ENCODE peak calls at places on chromosomes 4 and X, in six cellular contexts. B is AG04450; I is D341Med; N is NCI-H1417; Q is activated naive CD4-positive, alpha-beta T cell treated with anti-CD3 and anti-CD28 coated beads, Interleukin-2, amount 50 U/mL, for 16 hours; G is HT-29. V is an unnamed sample.

GRCh38 chr4:24912252-24913098 is at the start of gene CCDC149:
- DNase-seq in G (no peak), B (no peak), Q (no peak), N (peak; percentile 93), I (peak; percentile 92), V (peak; percentile 35)

GRCh38 chr4:185534534-185534849 is 815 bp downstream of the PDLIM3 start:
- DNase-seq in N (no peak), B (no peak), Q (no peak), I (no peak), G (no peak), V (no peak)

GRCh38 chr4:127239902-127240575 is 392.7 kb upstream of the INTU start:
- DNase-seq in B (no peak), G (no peak), I (no peak), N (no peak), Q (no peak), V (no peak)

GRCh38 chr4:102868153-102868781 is 525 bp upstream of the CISD2 start:
- DNase-seq in Q (peak; percentile 19), N (no peak), I (no peak), B (no peak), G (no peak), V (no peak)

GRCh38 chr4:182808673-182809416 is 108.3 kb downstream of the DCTD start:
- DNase-seq in B (no peak), Q (no peak), N (no peak), G (no peak), I (no peak), V (no peak)

GRCh38 chr4:143531368-143531767 is 17.9 kb downstream of the SMARCA5 start:
- DNase-seq in I (peak; percentile 23), B (no peak), G (peak; percentile 12), N (no peak), Q (no peak), V (no peak)

GRCh38 chrX:107878106-107878505 is 52.4 kb downstream of the MID2 start:
- DNase-seq in I (no peak), G (no peak), B (no peak), Q (no peak), N (no peak), V (no peak)

GRCh38 chr4:44629280-44629866 is 22.1 kb downstream of the YIPF7 start:
- DNase-seq in B (peak; percentile 1), Q (peak; percentile 24), I (peak; percentile 69), N (peak; percentile 54), G (peak; percentile 80), V (peak; percentile 6)

GRCh38 chr4:121728066-121728465 is 31.3 kb upstream of the ANXA5 start:
- DNase-seq in B (no peak), N (no peak), I (no peak), G (no peak), Q (no peak), V (no peak)

GRCh38 chr4:164136181-164136616 is 617.7 kb upstream of the SMIM31 start:
- DNase-seq in N (no peak), G (no peak), I (no peak), B (no peak), Q (no peak), V (no peak)

GRCh38 chr4:173534439-173534838 is 4.4 kb upstream of the HAND2 start:
- DNase-seq in N (no peak), I (no peak), Q (no peak), B (no peak), G (no peak), V (no peak)

GRCh38 chr4:137610960-137611359 is 78.7 kb upstream of the PCDH18 start:
- DNase-seq in G (no peak), B (no peak), Q (no peak), N (no peak), I (peak; percentile 39), V (no peak)

GRCh38 chr4:41644288-41644914 is 104.1 kb downstream of the PHOX2B start:
- DNase-seq in I (peak; percentile 94), G (no peak), B (no peak), Q (no peak), N (peak; percentile 82), V (no peak)

GRCh38 chr4:183600189-183600685 is 58.7 kb downstream of the RWDD4 start:
- DNase-seq in N (no peak), I (no peak), B (no peak), Q (no peak), G (peak; percentile 5), V (no peak)

GRCh38 chr4:83833920-83834319 is 298.0 kb downstream of the GPAT3 start:
- DNase-seq in Q (no peak), B (no peak), G (no peak), N (no peak), I (no peak), V (no peak)

GRCh38 chr4:142402925-142403324 is 443.2 kb downstream of the INPP4B start:
- DNase-seq in N (no peak), Q (no peak), G (no peak), I (no peak), B (no peak), V (no peak)

GRCh38 chr4:152990471-152991131 is 54.5 kb downstream of the FHDC1 start:
- DNase-seq in G (no peak), B (no peak), I (no peak), N (no peak), Q (no peak), V (no peak)

GRCh38 chr4:139018501-139018900 is 2.9 kb downstream of the NOCT start:
- DNase-seq in G (no peak), Q (no peak), I (no peak), N (no peak), B (no peak), V (no peak)

GRCh38 chr4:101039367-101039766 is 308.0 kb downstream of the PPP3CA start:
- DNase-seq in G (no peak), B (no peak), N (no peak), Q (peak; percentile 16), I (no peak), V (no peak)

GRCh38 chrX:123083924-123084323 is 100.2 kb upstream of the GRIA3 start:
- DNase-seq in I (no peak), Q (no peak), G (no peak), B (no peak), N (no peak), V (no peak)

GRCh38 chr4:8046925-8047541 is 107.4 kb upstream of the AFAP1 start:
- DNase-seq in G (no peak), Q (no peak), I (no peak), B (no peak), N (no peak), V (no peak)

GRCh38 chr4:88005086-88005485 is 2.3 kb upstream of the PKD2 start:
- DNase-seq in Q (no peak), B (no peak), G (no peak), I (no peak), N (no peak), V (no peak)

GRCh38 chr4:150694438-150694837 is 112.5 kb downstream of the MAB21L2 start:
- DNase-seq in I (no peak), G (no peak), B (no peak), N (no peak), Q (no peak), V (no peak)

GRCh38 chrX:153319295-153319694 is 2.3 kb downstream of the PNMA6F start:
- DNase-seq in G (no peak), B (no peak), N (peak; percentile 2), I (no peak), Q (no peak), V (no peak)

GRCh38 chr4:16196482-16197393 is 29.5 kb downstream of the TAPT1 start:
- DNase-seq in N (peak; percentile 27), B (no peak), Q (no peak), I (peak; percentile 35), G (peak; percentile 95), V (no peak)